ENCODE peak calls at places on chromosomes 5 and 9, in nine cellular contexts. One of them, this sample, is unnamed.

GRCh38 chr9:91894023-91894422 is 56.0 kb downstream of the ROR2 start:
- DNase-seq in heart left ventricle: no peak
- DNase-seq in body of pancreas: no peak
- DNase-seq in upper lobe of right lung: no peak
- DNase-seq in hepatocyte: no peak
- DNase-seq in islet precursor cell: no peak
- DNase-seq in HEK293T: no peak
- DNase-seq in ACHN: no peak
- DNase-seq in mucosa of descending colon: no peak
- DNase-seq in this sample: no peak

GRCh38 chr9:96450613-96451544 is 910 bp downstream of the HABP4 start:
- DNase-seq in upper lobe of right lung: peak; percentile 68
- DNase-seq in mucosa of descending colon: peak; percentile 49
- DNase-seq in body of pancreas: peak; percentile 33
- DNase-seq in heart left ventricle: peak; percentile 24
- DNase-seq in islet precursor cell: peak; percentile 69
- DNase-seq in hepatocyte: peak; percentile 57
- DNase-seq in HEK293T: peak; percentile 32
- DNase-seq in ACHN: peak; percentile 42
- DNase-seq in this sample: peak; percentile 47

GRCh38 chr9:136052991-136053756 is 41.9 kb downstream of the NACC2 start:
- DNase-seq in ACHN: peak; percentile 21
- DNase-seq in mucosa of descending colon: peak; percentile 35
- DNase-seq in heart left ventricle: peak; percentile 37
- DNase-seq in upper lobe of right lung: peak; percentile 61
- DNase-seq in body of pancreas: no peak
- DNase-seq in HEK293T: no peak
- DNase-seq in hepatocyte: no peak
- DNase-seq in islet precursor cell: peak; percentile 76
- DNase-seq in this sample: no peak

GRCh38 chr5:141245250-141245717 is at the start of gene PCDHB15:
- DNase-seq in upper lobe of right lung: no peak
- DNase-seq in heart left ventricle: peak; percentile 30
- DNase-seq in HEK293T: peak; percentile 20
- DNase-seq in hepatocyte: no peak
- DNase-seq in mucosa of descending colon: no peak
- DNase-seq in islet precursor cell: peak; percentile 68
- DNase-seq in ACHN: no peak
- DNase-seq in body of pancreas: peak; percentile 14
- DNase-seq in this sample: no peak

GRCh38 chr5:57002959-57003485 is 51.1 kb upstream of the MIER3 start:
- DNase-seq in HEK293T: no peak
- DNase-seq in islet precursor cell: no peak
- DNase-seq in heart left ventricle: no peak
- DNase-seq in upper lobe of right lung: no peak
- DNase-seq in mucosa of descending colon: no peak
- DNase-seq in ACHN: no peak
- DNase-seq in body of pancreas: no peak
- DNase-seq in hepatocyte: peak; percentile 6
- DNase-seq in this sample: no peak

GRCh38 chr5:65925094-65925600 is 1.2 kb upstream of the ERBIN start:
- DNase-seq in HEK293T: peak; percentile 55
- DNase-seq in upper lobe of right lung: peak; percentile 91
- DNase-seq in heart left ventricle: peak; percentile 81
- DNase-seq in mucosa of descending colon: peak; percentile 83
- DNase-seq in ACHN: peak; percentile 62
- DNase-seq in hepatocyte: peak; percentile 74
- DNase-seq in body of pancreas: peak; percentile 81
- DNase-seq in islet precursor cell: peak; percentile 88
- DNase-seq in this sample: peak; percentile 54

GRCh38 chr9:86549434-86549833 is 195.2 kb upstream of the TUT7 start:
- DNase-seq in heart left ventricle: no peak
- DNase-seq in upper lobe of right lung: no peak
- DNase-seq in HEK293T: no peak
- DNase-seq in ACHN: no peak
- DNase-seq in hepatocyte: no peak
- DNase-seq in mucosa of descending colon: no peak
- DNase-seq in body of pancreas: no peak
- DNase-seq in islet precursor cell: no peak
- DNase-seq in this sample: no peak

GRCh38 chr5:74167206-74167929 is 473.2 kb downstream of the ENC1 start:
- DNase-seq in heart left ventricle: no peak
- DNase-seq in ACHN: peak; percentile 15
- DNase-seq in islet precursor cell: no peak
- DNase-seq in body of pancreas: no peak
- DNase-seq in hepatocyte: peak; percentile 29
- DNase-seq in upper lobe of right lung: no peak
- DNase-seq in HEK293T: no peak
- DNase-seq in mucosa of descending colon: no peak
- DNase-seq in this sample: peak; percentile 41

GRCh38 chr5:134132372-134133212 is 18.1 kb downstream of the TCF7 start:
- DNase-seq in mucosa of descending colon: peak; percentile 52
- DNase-seq in islet precursor cell: no peak
- DNase-seq in body of pancreas: no peak
- DNase-seq in ACHN: no peak
- DNase-seq in heart left ventricle: no peak
- DNase-seq in upper lobe of right lung: peak; percentile 51
- DNase-seq in HEK293T: no peak
- DNase-seq in hepatocyte: no peak
- DNase-seq in this sample: no peak

GRCh38 chr9:137488330-137488653 is 29.2 kb upstream of the NSMF start:
- DNase-seq in upper lobe of right lung: peak; percentile 61
- DNase-seq in islet precursor cell: no peak
- DNase-seq in mucosa of descending colon: peak; percentile 61
- DNase-seq in body of pancreas: peak; percentile 87
- DNase-seq in ACHN: no peak
- DNase-seq in HEK293T: no peak
- DNase-seq in heart left ventricle: no peak
- DNase-seq in hepatocyte: no peak
- DNase-seq in this sample: no peak

GRCh38 chr9:132408521-132408920 is 1.5 kb upstream of the CFAP77 start:
- DNase-seq in islet precursor cell: no peak
- DNase-seq in heart left ventricle: peak; percentile 78
- DNase-seq in hepatocyte: peak; percentile 22
- DNase-seq in body of pancreas: no peak
- DNase-seq in ACHN: no peak
- DNase-seq in upper lobe of right lung: no peak
- DNase-seq in HEK293T: no peak
- DNase-seq in mucosa of descending colon: no peak
- DNase-seq in this sample: no peak

GRCh38 chr9:121916008-121916407 is 177.1 kb downstream of the TTLL11 start:
- DNase-seq in hepatocyte: no peak
- DNase-seq in body of pancreas: no peak
- DNase-seq in HEK293T: no peak
- DNase-seq in ACHN: no peak
- DNase-seq in islet precursor cell: no peak
- DNase-seq in upper lobe of right lung: no peak
- DNase-seq in heart left ventricle: no peak
- DNase-seq in mucosa of descending colon: no peak
- DNase-seq in this sample: no peak

GRCh38 chr9:122978586-122978985 is 37.8 kb downstream of the RABGAP1 start:
- DNase-seq in heart left ventricle: no peak
- DNase-seq in mucosa of descending colon: no peak
- DNase-seq in upper lobe of right lung: no peak
- DNase-seq in ACHN: no peak
- DNase-seq in hepatocyte: no peak
- DNase-seq in body of pancreas: no peak
- DNase-seq in HEK293T: no peak
- DNase-seq in islet precursor cell: no peak
- DNase-seq in this sample: no peak

GRCh38 chr9:98135938-98136337 is 16.9 kb upstream of the TRIM14 start:
- DNase-seq in upper lobe of right lung: no peak
- DNase-seq in ACHN: no peak
- DNase-seq in HEK293T: no peak
- DNase-seq in heart left ventricle: no peak
- DNase-seq in body of pancreas: no peak
- DNase-seq in mucosa of descending colon: no peak
- DNase-seq in islet precursor cell: no peak
- DNase-seq in hepatocyte: no peak
- DNase-seq in this sample: no peak

GRCh38 chr5:76763136-76763535 is 47.2 kb downstream of the F2R start:
- DNase-seq in hepatocyte: no peak
- DNase-seq in mucosa of descending colon: no peak
- DNase-seq in body of pancreas: no peak
- DNase-seq in ACHN: no peak
- DNase-seq in upper lobe of right lung: no peak
- DNase-seq in heart left ventricle: no peak
- DNase-seq in HEK293T: no peak
- DNase-seq in islet precursor cell: no peak
- DNase-seq in this sample: no peak

GRCh38 chr9:123157216-123157615 is 111.2 kb downstream of the STRBP start:
- DNase-seq in islet precursor cell: no peak
- DNase-seq in hepatocyte: no peak
- DNase-seq in upper lobe of right lung: no peak
- DNase-seq in body of pancreas: no peak
- DNase-seq in HEK293T: no peak
- DNase-seq in ACHN: no peak
- DNase-seq in mucosa of descending colon: no peak
- DNase-seq in heart left ventricle: no peak
- DNase-seq in this sample: no peak

GRCh38 chr9:124834586-124834985 is 18.7 kb upstream of the WDR38 start:
- DNase-seq in ACHN: no peak
- DNase-seq in heart left ventricle: no peak
- DNase-seq in hepatocyte: peak; percentile 39
- DNase-seq in islet precursor cell: peak; percentile 77
- DNase-seq in mucosa of descending colon: no peak
- DNase-seq in upper lobe of right lung: no peak
- DNase-seq in body of pancreas: no peak
- DNase-seq in HEK293T: no peak
- DNase-seq in this sample: no peak

GRCh38 chr5:112087222-112087621 is 330.2 kb upstream of the NREP start:
- DNase-seq in mucosa of descending colon: no peak
- DNase-seq in body of pancreas: no peak
- DNase-seq in heart left ventricle: no peak
- DNase-seq in islet precursor cell: no peak
- DNase-seq in HEK293T: no peak
- DNase-seq in ACHN: no peak
- DNase-seq in hepatocyte: no peak
- DNase-seq in upper lobe of right lung: no peak
- DNase-seq in this sample: no peak

GRCh38 chr5:2685651-2686050 is 65.8 kb downstream of the IRX2 start:
- DNase-seq in mucosa of descending colon: no peak
- DNase-seq in body of pancreas: no peak
- DNase-seq in upper lobe of right lung: no peak
- DNase-seq in heart left ventricle: no peak
- DNase-seq in hepatocyte: no peak
- DNase-seq in HEK293T: no peak
- DNase-seq in ACHN: no peak
- DNase-seq in islet precursor cell: no peak
- DNase-seq in this sample: no peak

GRCh38 chr5:165723931-165724330 is 2218.5 kb downstream of the MAT2B start:
- DNase-seq in body of pancreas: no peak
- DNase-seq in upper lobe of right lung: no peak
- DNase-seq in islet precursor cell: no peak
- DNase-seq in ACHN: no peak
- DNase-seq in mucosa of descending colon: no peak
- DNase-seq in heart left ventricle: no peak
- DNase-seq in HEK293T: no peak
- DNase-seq in hepatocyte: no peak
- DNase-seq in this sample: no peak

GRCh38 chr9:123072407-123072995 is 39.0 kb downstream of the GPR21 start:
- DNase-seq in islet precursor cell: no peak
- DNase-seq in hepatocyte: no peak
- DNase-seq in body of pancreas: no peak
- DNase-seq in HEK293T: no peak
- DNase-seq in mucosa of descending colon: no peak
- DNase-seq in ACHN: no peak
- DNase-seq in upper lobe of right lung: no peak
- DNase-seq in heart left ventricle: no peak
- DNase-seq in this sample: no peak

GRCh38 chr9:14347408-14348224 is 33.7 kb upstream of the NFIB start:
- DNase-seq in islet precursor cell: peak; percentile 67
- DNase-seq in upper lobe of right lung: no peak
- DNase-seq in body of pancreas: peak; percentile 36
- DNase-seq in hepatocyte: no peak
- DNase-seq in heart left ventricle: peak; percentile 67
- DNase-seq in mucosa of descending colon: peak; percentile 57
- DNase-seq in ACHN: peak; percentile 60
- DNase-seq in HEK293T: no peak
- DNase-seq in this sample: peak; percentile 31

GRCh38 chr5:6201626-6202025 is 176.7 kb downstream of the MED10 start:
- DNase-seq in hepatocyte: no peak
- DNase-seq in HEK293T: no peak
- DNase-seq in upper lobe of right lung: no peak
- DNase-seq in mucosa of descending colon: no peak
- DNase-seq in heart left ventricle: no peak
- DNase-seq in islet precursor cell: no peak
- DNase-seq in body of pancreas: no peak
- DNase-seq in ACHN: no peak
- DNase-seq in this sample: no peak

GRCh38 chr5:54883374-54884194 is 101.8 kb downstream of the ESM1 start:
- DNase-seq in body of pancreas: peak; percentile 51
- DNase-seq in islet precursor cell: peak; percentile 74
- DNase-seq in upper lobe of right lung: peak; percentile 69
- DNase-seq in ACHN: peak; percentile 49
- DNase-seq in HEK293T: no peak
- DNase-seq in heart left ventricle: peak; percentile 35
- DNase-seq in mucosa of descending colon: peak; percentile 38
- DNase-seq in hepatocyte: peak; percentile 79
- DNase-seq in this sample: peak; percentile 53

GRCh38 chr9:136900988-136901515 is 14.7 kb downstream of the TRAF2 start:
- DNase-seq in hepatocyte: no peak
- DNase-seq in mucosa of descending colon: no peak
- DNase-seq in upper lobe of right lung: peak; percentile 81
- DNase-seq in HEK293T: no peak
- DNase-seq in body of pancreas: peak; percentile 53
- DNase-seq in ACHN: peak; percentile 48
- DNase-seq in heart left ventricle: no peak
- DNase-seq in islet precursor cell: no peak
- DNase-seq in this sample: no peak

GRCh38 chr5:141655020-141655419 is 3.8 kb upstream of the FCHSD1 start:
- DNase-seq in body of pancreas: no peak
- DNase-seq in HEK293T: no peak
- DNase-seq in upper lobe of right lung: peak; percentile 48
- DNase-seq in heart left ventricle: no peak
- DNase-seq in mucosa of descending colon: no peak
- DNase-seq in islet precursor cell: no peak
- DNase-seq in hepatocyte: no peak
- DNase-seq in ACHN: no peak
- DNase-seq in this sample: no peak

GRCh38 chr9:121902483-121903135 is 190.5 kb downstream of the TTLL11 start:
- DNase-seq in hepatocyte: no peak
- DNase-seq in mucosa of descending colon: no peak
- DNase-seq in ACHN: no peak
- DNase-seq in body of pancreas: peak; percentile 27
- DNase-seq in upper lobe of right lung: no peak
- DNase-seq in islet precursor cell: no peak
- DNase-seq in heart left ventricle: no peak
- DNase-seq in HEK293T: no peak
- DNase-seq in this sample: peak; percentile 88

GRCh38 chr9:79812507-79813261 is 240.9 kb downstream of the TLE4 start:
- DNase-seq in ACHN: peak; percentile 17
- DNase-seq in body of pancreas: no peak
- DNase-seq in HEK293T: no peak
- DNase-seq in heart left ventricle: no peak
- DNase-seq in hepatocyte: no peak
- DNase-seq in islet precursor cell: no peak
- DNase-seq in upper lobe of right lung: no peak
- DNase-seq in mucosa of descending colon: no peak
- DNase-seq in this sample: no peak

GRCh38 chr9:135077497-135078200 is 9.8 kb upstream of the OLFM1 start:
- DNase-seq in ACHN: peak; percentile 8
- DNase-seq in upper lobe of right lung: peak; percentile 66
- DNase-seq in HEK293T: peak; percentile 51
- DNase-seq in hepatocyte: peak; percentile 68
- DNase-seq in islet precursor cell: peak; percentile 87
- DNase-seq in heart left ventricle: no peak
- DNase-seq in mucosa of descending colon: peak; percentile 8
- DNase-seq in body of pancreas: no peak
- DNase-seq in this sample: peak; percentile 48

GRCh38 chr5:62199792-62200716 is 106.0 kb upstream of the KIF2A start:
- DNase-seq in body of pancreas: no peak
- DNase-seq in heart left ventricle: no peak
- DNase-seq in ACHN: no peak
- DNase-seq in HEK293T: no peak
- DNase-seq in hepatocyte: no peak
- DNase-seq in upper lobe of right lung: no peak
- DNase-seq in islet precursor cell: no peak
- DNase-seq in mucosa of descending colon: no peak
- DNase-seq in this sample: no peak

GRCh38 chr9:97567182-97567893 is 65.8 kb downstream of the TSTD2 start:
- DNase-seq in upper lobe of right lung: peak; percentile 41
- DNase-seq in mucosa of descending colon: no peak
- DNase-seq in HEK293T: no peak
- DNase-seq in hepatocyte: no peak
- DNase-seq in ACHN: no peak
- DNase-seq in heart left ventricle: no peak
- DNase-seq in islet precursor cell: peak; percentile 32
- DNase-seq in body of pancreas: no peak
- DNase-seq in this sample: no peak